ENCODE peak calls at places on chromosomes 2 and 18, in nine cellular contexts. One of them, this sample, is unnamed.

GRCh38 chr2:23532311-23533013 is 147.5 kb downstream of the KLHL29 start:
- DNase-seq in GM23248: no peak
- DNase-seq in body of pancreas: no peak
- DNase-seq in fibroblast of lung: no peak
- DNase-seq in effector memory CD4-positive, alpha-beta T cell: no peak
- DNase-seq in PC-3: no peak
- DNase-seq in aorta: no peak
- DNase-seq in stomach: no peak
- DNase-seq in cardiac muscle cell: peak; percentile 17
- DNase-seq in this sample: no peak

GRCh38 chr18:54260376-54261072 is 8.8 kb upstream of the POLI start:
- DNase-seq in GM23248: peak; percentile 51
- DNase-seq in body of pancreas: peak; percentile 66
- DNase-seq in fibroblast of lung: peak; percentile 9
- DNase-seq in effector memory CD4-positive, alpha-beta T cell: no peak
- DNase-seq in PC-3: peak; percentile 78
- DNase-seq in aorta: no peak
- DNase-seq in stomach: no peak
- DNase-seq in cardiac muscle cell: no peak
- DNase-seq in this sample: peak; percentile 69

GRCh38 chr2:182870227-182870626 is 3.8 kb upstream of the FRZB start:
- DNase-seq in GM23248: no peak
- DNase-seq in body of pancreas: no peak
- DNase-seq in fibroblast of lung: no peak
- DNase-seq in effector memory CD4-positive, alpha-beta T cell: no peak
- DNase-seq in PC-3: peak; percentile 38
- DNase-seq in aorta: no peak
- DNase-seq in stomach: peak; percentile 32
- DNase-seq in cardiac muscle cell: peak; percentile 55
- DNase-seq in this sample: no peak

GRCh38 chr18:8635087-8635486 is 25.9 kb downstream of the RAB12 start:
- DNase-seq in GM23248: peak; percentile 42
- DNase-seq in body of pancreas: no peak
- DNase-seq in fibroblast of lung: no peak
- DNase-seq in effector memory CD4-positive, alpha-beta T cell: no peak
- DNase-seq in PC-3: no peak
- DNase-seq in aorta: no peak
- DNase-seq in stomach: no peak
- DNase-seq in cardiac muscle cell: no peak
- DNase-seq in this sample: no peak

GRCh38 chr2:189179607-189179979 is at the start of gene COL5A2:
- DNase-seq in GM23248: peak; percentile 94
- DNase-seq in body of pancreas: peak; percentile 27
- DNase-seq in fibroblast of lung: peak; percentile 95
- DNase-seq in effector memory CD4-positive, alpha-beta T cell: no peak
- DNase-seq in PC-3: no peak
- DNase-seq in aorta: peak; percentile 49
- DNase-seq in stomach: no peak
- DNase-seq in cardiac muscle cell: peak; percentile 69
- DNase-seq in this sample: no peak

GRCh38 chr2:89763254-89763580 is 1071.7 kb downstream of the RPIA start:
- DNase-seq in GM23248: no peak
- DNase-seq in body of pancreas: no peak
- DNase-seq in fibroblast of lung: no peak
- DNase-seq in effector memory CD4-positive, alpha-beta T cell: no peak
- DNase-seq in PC-3: no peak
- DNase-seq in aorta: peak; percentile 47
- DNase-seq in stomach: peak; percentile 25
- DNase-seq in cardiac muscle cell: no peak
- DNase-seq in this sample: peak; percentile 49

GRCh38 chr2:32932825-32933755 is 13.7 kb upstream of the LTBP1 start:
- DNase-seq in GM23248: no peak
- DNase-seq in body of pancreas: no peak
- DNase-seq in fibroblast of lung: no peak
- DNase-seq in effector memory CD4-positive, alpha-beta T cell: no peak
- DNase-seq in PC-3: peak; percentile 46
- DNase-seq in aorta: no peak
- DNase-seq in stomach: no peak
- DNase-seq in cardiac muscle cell: no peak
- DNase-seq in this sample: no peak

GRCh38 chr2:215367647-215368492 is 56.0 kb downstream of the ATIC start:
- DNase-seq in GM23248: peak; percentile 92
- DNase-seq in body of pancreas: no peak
- DNase-seq in fibroblast of lung: peak; percentile 73
- DNase-seq in effector memory CD4-positive, alpha-beta T cell: no peak
- DNase-seq in PC-3: no peak
- DNase-seq in aorta: no peak
- DNase-seq in stomach: no peak
- DNase-seq in cardiac muscle cell: no peak
- DNase-seq in this sample: no peak

GRCh38 chr2:240229603-240230423 is 89.4 kb upstream of the OTOS start:
- DNase-seq in GM23248: peak; percentile 54
- DNase-seq in body of pancreas: no peak
- DNase-seq in fibroblast of lung: peak; percentile 41
- DNase-seq in effector memory CD4-positive, alpha-beta T cell: no peak
- DNase-seq in PC-3: peak; percentile 50
- DNase-seq in aorta: no peak
- DNase-seq in stomach: peak; percentile 21
- DNase-seq in cardiac muscle cell: no peak
- DNase-seq in this sample: no peak

GRCh38 chr2:144522741-144523605 is 3.1 kb upstream of the ZEB2 start:
- DNase-seq in GM23248: peak; percentile 41
- DNase-seq in body of pancreas: peak; percentile 23
- DNase-seq in fibroblast of lung: peak; percentile 47
- DNase-seq in effector memory CD4-positive, alpha-beta T cell: no peak
- DNase-seq in PC-3: no peak
- DNase-seq in aorta: peak; percentile 74
- DNase-seq in stomach: no peak
- DNase-seq in cardiac muscle cell: no peak
- DNase-seq in this sample: peak; percentile 66

GRCh38 chr2:228688007-228688645 is 506.6 kb upstream of the SPHKAP start:
- DNase-seq in GM23248: peak; percentile 59
- DNase-seq in body of pancreas: no peak
- DNase-seq in fibroblast of lung: peak; percentile 96
- DNase-seq in effector memory CD4-positive, alpha-beta T cell: no peak
- DNase-seq in PC-3: peak; percentile 6
- DNase-seq in aorta: no peak
- DNase-seq in stomach: no peak
- DNase-seq in cardiac muscle cell: no peak
- DNase-seq in this sample: no peak

GRCh38 chr18:62189208-62189607 is 2.2 kb downstream of the RELCH start:
- DNase-seq in GM23248: no peak
- DNase-seq in body of pancreas: no peak
- DNase-seq in fibroblast of lung: no peak
- DNase-seq in effector memory CD4-positive, alpha-beta T cell: no peak
- DNase-seq in PC-3: no peak
- DNase-seq in aorta: no peak
- DNase-seq in stomach: no peak
- DNase-seq in cardiac muscle cell: no peak
- DNase-seq in this sample: no peak

GRCh38 chr2:211077216-211077764 is 520.9 kb downstream of the CPS1 start:
- DNase-seq in GM23248: no peak
- DNase-seq in body of pancreas: no peak
- DNase-seq in fibroblast of lung: no peak
- DNase-seq in effector memory CD4-positive, alpha-beta T cell: no peak
- DNase-seq in PC-3: peak; percentile 7
- DNase-seq in aorta: no peak
- DNase-seq in stomach: no peak
- DNase-seq in cardiac muscle cell: no peak
- DNase-seq in this sample: no peak

GRCh38 chr2:9753665-9754531 is 89.4 kb upstream of the TAF1B start:
- DNase-seq in GM23248: no peak
- DNase-seq in body of pancreas: no peak
- DNase-seq in fibroblast of lung: no peak
- DNase-seq in effector memory CD4-positive, alpha-beta T cell: peak; percentile 32
- DNase-seq in PC-3: peak; percentile 61
- DNase-seq in aorta: no peak
- DNase-seq in stomach: peak; percentile 70
- DNase-seq in cardiac muscle cell: no peak
- DNase-seq in this sample: no peak

GRCh38 chr2:3430740-3431490 is 51.4 kb downstream of the TRAPPC12 start:
- DNase-seq in GM23248: no peak
- DNase-seq in body of pancreas: no peak
- DNase-seq in fibroblast of lung: no peak
- DNase-seq in effector memory CD4-positive, alpha-beta T cell: no peak
- DNase-seq in PC-3: no peak
- DNase-seq in aorta: no peak
- DNase-seq in stomach: no peak
- DNase-seq in cardiac muscle cell: no peak
- DNase-seq in this sample: no peak

GRCh38 chr18:62107881-62108280 is 79.0 kb downstream of the PIGN start:
- DNase-seq in GM23248: no peak
- DNase-seq in body of pancreas: no peak
- DNase-seq in fibroblast of lung: peak; percentile 7
- DNase-seq in effector memory CD4-positive, alpha-beta T cell: no peak
- DNase-seq in PC-3: no peak
- DNase-seq in aorta: no peak
- DNase-seq in stomach: no peak
- DNase-seq in cardiac muscle cell: no peak
- DNase-seq in this sample: no peak

GRCh38 chr2:12261993-12262680 is 454.6 kb upstream of the TRIB2 start:
- DNase-seq in GM23248: peak; percentile 17
- DNase-seq in body of pancreas: no peak
- DNase-seq in fibroblast of lung: peak; percentile 17
- DNase-seq in effector memory CD4-positive, alpha-beta T cell: no peak
- DNase-seq in PC-3: peak; percentile 25
- DNase-seq in aorta: no peak
- DNase-seq in stomach: no peak
- DNase-seq in cardiac muscle cell: no peak
- DNase-seq in this sample: no peak

GRCh38 chr18:78765637-78766281 is 213.9 kb upstream of the SALL3 start:
- DNase-seq in GM23248: no peak
- DNase-seq in body of pancreas: no peak
- DNase-seq in fibroblast of lung: no peak
- DNase-seq in effector memory CD4-positive, alpha-beta T cell: no peak
- DNase-seq in PC-3: no peak
- DNase-seq in aorta: no peak
- DNase-seq in stomach: no peak
- DNase-seq in cardiac muscle cell: no peak
- DNase-seq in this sample: no peak

GRCh38 chr2:36582556-36583350 is 15.2 kb downstream of the FEZ2 start:
- DNase-seq in GM23248: no peak
- DNase-seq in body of pancreas: no peak
- DNase-seq in fibroblast of lung: no peak
- DNase-seq in effector memory CD4-positive, alpha-beta T cell: no peak
- DNase-seq in PC-3: no peak
- DNase-seq in aorta: no peak
- DNase-seq in stomach: no peak
- DNase-seq in cardiac muscle cell: no peak
- DNase-seq in this sample: no peak

GRCh38 chr18:2402084-2402483 is 169.2 kb downstream of the METTL4 start:
- DNase-seq in GM23248: peak; percentile 41
- DNase-seq in body of pancreas: no peak
- DNase-seq in fibroblast of lung: no peak
- DNase-seq in effector memory CD4-positive, alpha-beta T cell: no peak
- DNase-seq in PC-3: no peak
- DNase-seq in aorta: no peak
- DNase-seq in stomach: no peak
- DNase-seq in cardiac muscle cell: no peak
- DNase-seq in this sample: no peak

GRCh38 chr18:50065039-50065438 is 129.9 kb downstream of the MYO5B start:
- DNase-seq in GM23248: no peak
- DNase-seq in body of pancreas: no peak
- DNase-seq in fibroblast of lung: no peak
- DNase-seq in effector memory CD4-positive, alpha-beta T cell: no peak
- DNase-seq in PC-3: no peak
- DNase-seq in aorta: no peak
- DNase-seq in stomach: no peak
- DNase-seq in cardiac muscle cell: no peak
- DNase-seq in this sample: no peak

GRCh38 chr2:155320236-155320635 is 621.7 kb downstream of the KCNJ3 start:
- DNase-seq in GM23248: no peak
- DNase-seq in body of pancreas: no peak
- DNase-seq in fibroblast of lung: no peak
- DNase-seq in effector memory CD4-positive, alpha-beta T cell: no peak
- DNase-seq in PC-3: no peak
- DNase-seq in aorta: no peak
- DNase-seq in stomach: no peak
- DNase-seq in cardiac muscle cell: no peak
- DNase-seq in this sample: no peak

GRCh38 chr2:155315768-155316167 is 617.3 kb downstream of the KCNJ3 start:
- DNase-seq in GM23248: no peak
- DNase-seq in body of pancreas: no peak
- DNase-seq in fibroblast of lung: no peak
- DNase-seq in effector memory CD4-positive, alpha-beta T cell: no peak
- DNase-seq in PC-3: no peak
- DNase-seq in aorta: no peak
- DNase-seq in stomach: no peak
- DNase-seq in cardiac muscle cell: no peak
- DNase-seq in this sample: no peak

GRCh38 chr2:155318710-155319109 is 620.2 kb downstream of the KCNJ3 start:
- DNase-seq in GM23248: no peak
- DNase-seq in body of pancreas: no peak
- DNase-seq in fibroblast of lung: no peak
- DNase-seq in effector memory CD4-positive, alpha-beta T cell: no peak
- DNase-seq in PC-3: no peak
- DNase-seq in aorta: no peak
- DNase-seq in stomach: no peak
- DNase-seq in cardiac muscle cell: no peak
- DNase-seq in this sample: no peak
- H3K4me1 ChIP-seq in GM23248: no peaks in the 10 kb centered on the region
- H3K4me1 ChIP-seq in body of pancreas: no peaks in the 10 kb centered on the region
- H3K4me1 ChIP-seq in fibroblast of lung: no peaks in the 10 kb centered on the region
- H3K4me1 ChIP-seq in effector memory CD4-positive, alpha-beta T cell: no peaks in the 10 kb centered on the region
- H3K4me1 ChIP-seq in PC-3: no peaks in the 10 kb centered on the region
- H3K4me1 ChIP-seq in aorta: no peaks in the 10 kb centered on the region
- H3K4me1 ChIP-seq in stomach: no peaks in the 10 kb centered on the region
- H3K4me1 ChIP-seq in cardiac muscle cell: no peaks in the 10 kb centered on the region
- H3K4me1 ChIP-seq in this sample: no peaks in the 10 kb centered on the region

GRCh38 chr2:8479298-8479697 is 202.6 kb upstream of the ID2 start:
- DNase-seq in GM23248: no peak
- DNase-seq in body of pancreas: peak; percentile 43
- DNase-seq in fibroblast of lung: no peak
- DNase-seq in effector memory CD4-positive, alpha-beta T cell: no peak
- DNase-seq in PC-3: no peak
- DNase-seq in aorta: no peak
- DNase-seq in stomach: peak; percentile 72
- DNase-seq in cardiac muscle cell: peak; percentile 94
- DNase-seq in this sample: no peak
- H3K4me1 ChIP-seq in GM23248: no peaks in the 10 kb centered on the region
- H3K4me1 ChIP-seq in body of pancreas: peaks cover 44% of the 10 kb centered on the region
- H3K4me1 ChIP-seq in fibroblast of lung: no peaks in the 10 kb centered on the region
- H3K4me1 ChIP-seq in effector memory CD4-positive, alpha-beta T cell: peaks cover 53% of the 10 kb centered on the region
- H3K4me1 ChIP-seq in PC-3: peaks cover 28% of the 10 kb centered on the region
- H3K4me1 ChIP-seq in aorta: no peaks in the 10 kb centered on the region
- H3K4me1 ChIP-seq in stomach: peaks cover 68% of the 10 kb centered on the region
- H3K4me1 ChIP-seq in cardiac muscle cell: peaks cover 37% of the 10 kb centered on the region
- H3K4me1 ChIP-seq in this sample: peaks cover 54% of the 10 kb centered on the region

GRCh38 chr2:45964945-45965344 is 313.5 kb downstream of the PRKCE start:
- DNase-seq in GM23248: no peak
- DNase-seq in body of pancreas: no peak
- DNase-seq in fibroblast of lung: no peak
- DNase-seq in effector memory CD4-positive, alpha-beta T cell: no peak
- DNase-seq in PC-3: no peak
- DNase-seq in aorta: no peak
- DNase-seq in stomach: no peak
- DNase-seq in cardiac muscle cell: no peak
- DNase-seq in this sample: no peak
- H3K4me1 ChIP-seq in GM23248: peaks cover 64% of the 10 kb centered on the region
- H3K4me1 ChIP-seq in body of pancreas: peaks cover 30% of the 10 kb centered on the region
- H3K4me1 ChIP-seq in fibroblast of lung: peaks cover 29% of the 10 kb centered on the region
- H3K4me1 ChIP-seq in effector memory CD4-positive, alpha-beta T cell: peaks cover 6% of the 10 kb centered on the region
- H3K4me1 ChIP-seq in PC-3: peaks cover 45% of the 10 kb centered on the region
- H3K4me1 ChIP-seq in aorta: peaks cover 4% of the 10 kb centered on the region
- H3K4me1 ChIP-seq in stomach: peaks cover 67% of the 10 kb centered on the region
- H3K4me1 ChIP-seq in cardiac muscle cell: peaks cover 5% of the 10 kb centered on the region
- H3K4me1 ChIP-seq in this sample: peaks cover 59% of the 10 kb centered on the region

GRCh38 chr2:108588070-108588668 is 53.9 kb downstream of the LIMS1 start:
- DNase-seq in GM23248: peak; percentile 27
- DNase-seq in body of pancreas: peak; percentile 48
- DNase-seq in fibroblast of lung: no peak
- DNase-seq in effector memory CD4-positive, alpha-beta T cell: no peak
- DNase-seq in PC-3: peak; percentile 26
- DNase-seq in aorta: no peak
- DNase-seq in stomach: peak; percentile 46
- DNase-seq in cardiac muscle cell: no peak
- DNase-seq in this sample: no peak
- H3K4me1 ChIP-seq in GM23248: peaks cover 56% of the 10 kb centered on the region
- H3K4me1 ChIP-seq in body of pancreas: peaks cover 33% of the 10 kb centered on the region
- H3K4me1 ChIP-seq in fibroblast of lung: peaks cover 20% of the 10 kb centered on the region
- H3K4me1 ChIP-seq in effector memory CD4-positive, alpha-beta T cell: no peaks in the 10 kb centered on the region
- H3K4me1 ChIP-seq in PC-3: peaks cover 59% of the 10 kb centered on the region
- H3K4me1 ChIP-seq in aorta: peaks cover 2% of the 10 kb centered on the region
- H3K4me1 ChIP-seq in stomach: peaks cover 88% of the 10 kb centered on the region
- H3K4me1 ChIP-seq in cardiac muscle cell: peaks cover 23% of the 10 kb centered on the region
- H3K4me1 ChIP-seq in this sample: peaks cover 68% of the 10 kb centered on the region